ENCODE peak calls at places on chromosomes 1 and 21, in six cellular contexts. One of them, this sample, is unnamed.
A peak's percentile ranks its signal among the peaks of the same experiment; 100 is the strongest.

GRCh38 chr21:41876928-41877652 is 2.1 kb downstream of the PRDM15 start:
- DNase-seq in Peyer's patch: no peak
- DNase-seq in transverse colon: no peak
- DNase-seq in vagina: no peak
- DNase-seq in IMR-90: no peak
- DNase-seq in esophagus muscularis mucosa: no peak
- DNase-seq in this sample: no peak

GRCh38 chr1:208192989-208193388 is 51.2 kb downstream of the PLXNA2 start:
- DNase-seq in IMR-90: peak; percentile 47
- DNase-seq in esophagus muscularis mucosa: no peak
- DNase-seq in transverse colon: no peak
- DNase-seq in Peyer's patch: no peak
- DNase-seq in vagina: no peak
- DNase-seq in this sample: peak; percentile 70

GRCh38 chr1:26021647-26022403 is at the start of gene EXTL1:
- DNase-seq in Peyer's patch: no peak
- DNase-seq in transverse colon: no peak
- DNase-seq in vagina: no peak
- DNase-seq in esophagus muscularis mucosa: no peak
- DNase-seq in IMR-90: peak; percentile 63
- DNase-seq in this sample: peak; percentile 42

GRCh38 chr1:156711011-156711817 is 5.8 kb upstream of the CRABP2 start:
- DNase-seq in Peyer's patch: no peak
- DNase-seq in IMR-90: no peak
- DNase-seq in transverse colon: no peak
- DNase-seq in vagina: no peak
- DNase-seq in esophagus muscularis mucosa: no peak
- DNase-seq in this sample: peak; percentile 71

GRCh38 chr1:35894183-35894582 is 11.2 kb downstream of the AGO1 start:
- DNase-seq in esophagus muscularis mucosa: no peak
- DNase-seq in vagina: no peak
- DNase-seq in Peyer's patch: no peak
- DNase-seq in transverse colon: no peak
- DNase-seq in IMR-90: peak; percentile 52
- DNase-seq in this sample: no peak

GRCh38 chr1:117142200-117142599 is 20.7 kb upstream of the TRIM45 start:
- DNase-seq in vagina: no peak
- DNase-seq in transverse colon: no peak
- DNase-seq in IMR-90: peak; percentile 94
- DNase-seq in esophagus muscularis mucosa: no peak
- DNase-seq in Peyer's patch: no peak
- DNase-seq in this sample: no peak

GRCh38 chr1:174953657-174954435 is 45.9 kb upstream of the CACYBP start:
- DNase-seq in IMR-90: no peak
- DNase-seq in Peyer's patch: no peak
- DNase-seq in esophagus muscularis mucosa: no peak
- DNase-seq in vagina: no peak
- DNase-seq in transverse colon: peak; percentile 57
- DNase-seq in this sample: no peak

GRCh38 chr1:3881191-3881475 is 18.9 kb downstream of the C1orf174 start:
- DNase-seq in vagina: no peak
- DNase-seq in esophagus muscularis mucosa: no peak
- DNase-seq in IMR-90: no peak
- DNase-seq in Peyer's patch: peak; percentile 39
- DNase-seq in transverse colon: no peak
- DNase-seq in this sample: no peak

GRCh38 chr1:43990271-43991199 is 864 bp upstream of the CCDC24 start:
- DNase-seq in esophagus muscularis mucosa: no peak
- DNase-seq in Peyer's patch: no peak
- DNase-seq in transverse colon: no peak
- DNase-seq in vagina: no peak
- DNase-seq in IMR-90: no peak
- DNase-seq in this sample: no peak

GRCh38 chr1:234149217-234149616 is 224.0 kb upstream of the COA6 start:
- DNase-seq in Peyer's patch: no peak
- DNase-seq in vagina: no peak
- DNase-seq in esophagus muscularis mucosa: no peak
- DNase-seq in IMR-90: peak; percentile 75
- DNase-seq in transverse colon: no peak
- DNase-seq in this sample: no peak
- H3K27ac ChIP-seq in Peyer's patch: no peak overlapping the region
- H3K27ac ChIP-seq in vagina: no peak overlapping the region
- H3K27ac ChIP-seq in esophagus muscularis mucosa: no peak overlapping the region
- H3K27ac ChIP-seq in IMR-90: peak overlapping the region; percentile 48
- H3K27ac ChIP-seq in transverse colon: no peak overlapping the region
- H3K27ac ChIP-seq in this sample: no peak overlapping the region

GRCh38 chr1:205775015-205775716 is at the start of gene RAB29:
- DNase-seq in IMR-90: peak; percentile 77
- DNase-seq in esophagus muscularis mucosa: peak; percentile 93
- DNase-seq in vagina: no peak
- DNase-seq in transverse colon: peak; percentile 82
- DNase-seq in Peyer's patch: peak; percentile 79
- DNase-seq in this sample: peak; percentile 83
- TF ChIP-seq POLR2A in IMR-90: no peak
- TF ChIP-seq POLR2A in esophagus muscularis mucosa: peak; percentile 50
- TF ChIP-seq POLR2A in vagina: no peak
- TF ChIP-seq POLR2A in transverse colon: peak; percentile 25
- TF ChIP-seq POLR2A in Peyer's patch: no peak
- TF ChIP-seq POLR2A in this sample: peak; percentile 38

GRCh38 chr1:27332536-27333281 is 9.1 kb upstream of the SYTL1 start:
- DNase-seq in vagina: no peak
- DNase-seq in Peyer's patch: no peak
- DNase-seq in transverse colon: peak; percentile 39
- DNase-seq in esophagus muscularis mucosa: no peak
- DNase-seq in IMR-90: peak; percentile 16
- DNase-seq in this sample: peak; percentile 36
- H3K36me3 ChIP-seq in vagina: peaks cover 59% of the 10 kb centered on the region
- H3K36me3 ChIP-seq in Peyer's patch: no peaks in the 10 kb centered on the region
- H3K36me3 ChIP-seq in transverse colon: no peaks in the 10 kb centered on the region
- H3K36me3 ChIP-seq in esophagus muscularis mucosa: peaks cover 95% of the 10 kb centered on the region
- H3K36me3 ChIP-seq in IMR-90: peaks cover 53% of the 10 kb centered on the region
- H3K36me3 ChIP-seq in this sample: no peaks in the 10 kb centered on the region

DNA sequence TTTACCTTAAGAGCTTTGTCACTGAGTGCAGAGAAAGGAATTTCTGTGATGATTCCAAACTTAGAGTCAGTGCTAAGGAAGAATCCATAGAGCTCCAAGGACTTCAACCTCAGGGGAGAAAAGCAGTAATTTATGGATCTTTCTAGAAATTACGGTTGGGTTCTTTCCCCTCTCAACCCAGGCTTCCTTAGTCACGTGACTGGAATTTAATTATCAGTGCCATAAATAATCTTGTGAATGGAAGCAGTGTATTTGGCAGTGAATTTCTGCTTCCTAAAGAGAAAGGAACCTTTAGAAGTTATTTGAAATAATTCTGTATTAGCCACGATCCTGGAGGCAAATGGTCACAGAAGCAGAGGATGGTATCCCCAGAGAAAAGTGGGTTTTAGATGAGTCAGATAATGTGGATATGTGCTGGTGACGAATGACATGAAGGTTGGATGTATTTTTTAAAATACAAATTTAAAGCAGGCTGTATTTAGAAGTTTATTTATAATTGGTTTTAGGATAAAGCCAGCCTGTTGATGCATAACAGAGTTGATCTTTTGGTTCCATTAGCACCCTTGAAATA is 89.6 kb downstream of the NFIA start:
- DNase-seq in transverse colon: no peak
- DNase-seq in vagina: no peak
- DNase-seq in esophagus muscularis mucosa: no peak
- DNase-seq in Peyer's patch: no peak
- DNase-seq in IMR-90: no peak
- DNase-seq in this sample: no peak
- H3K27ac ChIP-seq in transverse colon: peak overlapping the region; percentile 43
- H3K27ac ChIP-seq in vagina: no peak overlapping the region
- H3K27ac ChIP-seq in esophagus muscularis mucosa: peak overlapping the region; percentile 63
- H3K27ac ChIP-seq in Peyer's patch: no peak overlapping the region
- H3K27ac ChIP-seq in IMR-90: no peak overlapping the region
- H3K27ac ChIP-seq in this sample: peak overlapping the region; percentile 47

GRCh38 chr1:154936416-154937050 is at the start of gene PMVK:
- DNase-seq in transverse colon: peak; percentile 97
- DNase-seq in vagina: no peak
- DNase-seq in IMR-90: peak; percentile 95
- DNase-seq in Peyer's patch: peak; percentile 96
- DNase-seq in esophagus muscularis mucosa: peak; percentile 99
- DNase-seq in this sample: peak; percentile 93
- TF ChIP-seq POLR2A in transverse colon: peak; percentile 81
- TF ChIP-seq POLR2A in vagina: peak; percentile 9
- TF ChIP-seq POLR2A in IMR-90: peak; percentile 64
- TF ChIP-seq POLR2A in Peyer's patch: peak; percentile 50
- TF ChIP-seq POLR2A in esophagus muscularis mucosa: no peak
- TF ChIP-seq POLR2A in this sample: peak; percentile 69

GRCh38 chr1:226292874-226293552 is 16.0 kb downstream of the LIN9 start:
- DNase-seq in IMR-90: peak; percentile 11
- DNase-seq in transverse colon: no peak
- DNase-seq in esophagus muscularis mucosa: no peak
- DNase-seq in vagina: no peak
- DNase-seq in Peyer's patch: no peak
- DNase-seq in this sample: no peak

GRCh38 chr1:226293553-226293920 is 15.4 kb downstream of the LIN9 start:
- DNase-seq in IMR-90: no peak
- DNase-seq in Peyer's patch: no peak
- DNase-seq in esophagus muscularis mucosa: no peak
- DNase-seq in vagina: no peak
- DNase-seq in transverse colon: peak; percentile 43
- DNase-seq in this sample: no peak

GRCh38 chr1:226287587-226287986 is 21.4 kb downstream of the LIN9 start:
- DNase-seq in esophagus muscularis mucosa: no peak
- DNase-seq in transverse colon: no peak
- DNase-seq in Peyer's patch: no peak
- DNase-seq in vagina: no peak
- DNase-seq in IMR-90: no peak
- DNase-seq in this sample: no peak
- H3K36me3 ChIP-seq in esophagus muscularis mucosa: peaks cover 16% of the 10 kb centered on the region
- H3K36me3 ChIP-seq in transverse colon: no peaks in the 10 kb centered on the region
- H3K36me3 ChIP-seq in Peyer's patch: no peaks in the 10 kb centered on the region
- H3K36me3 ChIP-seq in vagina: peaks cover 5% of the 10 kb centered on the region
- H3K36me3 ChIP-seq in IMR-90: no peaks in the 10 kb centered on the region
- H3K36me3 ChIP-seq in this sample: no peaks in the 10 kb centered on the region

DNA sequence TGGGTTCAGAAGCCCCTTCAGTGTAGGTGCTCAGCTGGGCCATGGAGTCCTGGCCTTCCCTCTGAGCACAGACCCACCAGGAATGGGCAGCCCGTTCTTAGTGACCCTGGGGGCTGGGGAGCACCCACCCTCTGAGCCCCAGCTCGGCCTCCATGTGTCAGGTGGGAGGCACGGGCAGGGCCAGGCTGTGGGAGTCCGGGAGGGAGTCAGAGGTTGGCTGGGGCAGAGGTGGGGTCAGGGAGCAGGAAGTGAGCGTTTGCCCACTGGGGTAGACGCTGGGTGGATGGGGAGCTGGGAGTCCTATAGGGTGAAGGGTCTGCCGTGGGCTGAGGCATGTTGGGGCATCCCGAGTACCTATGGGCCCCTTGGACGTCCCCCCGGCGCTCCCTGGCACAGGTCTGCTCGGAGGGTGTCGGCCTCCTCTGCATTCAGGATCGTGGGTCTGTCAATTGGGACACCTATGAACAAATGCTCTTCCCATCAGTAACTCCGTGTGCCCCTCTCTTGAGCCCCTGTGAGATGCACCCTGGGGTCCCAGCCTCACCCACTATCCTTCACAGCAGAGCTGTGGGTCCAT is 30.5 kb downstream of the COL18A1 start:
- DNase-seq in Peyer's patch: no peak
- DNase-seq in IMR-90: no peak
- DNase-seq in esophagus muscularis mucosa: no peak
- DNase-seq in transverse colon: no peak
- DNase-seq in vagina: no peak
- DNase-seq in this sample: no peak
- H3K27ac ChIP-seq in Peyer's patch: peak overlapping the region; percentile 14
- H3K27ac ChIP-seq in IMR-90: no peak overlapping the region
- H3K27ac ChIP-seq in esophagus muscularis mucosa: peak overlapping the region; percentile 43
- H3K27ac ChIP-seq in transverse colon: no peak overlapping the region
- H3K27ac ChIP-seq in vagina: peak overlapping the region; percentile 82
- H3K27ac ChIP-seq in this sample: no peak overlapping the region

GRCh38 chr1:207027221-207027777 is 5.3 kb downstream of the C1orf116 start:
- DNase-seq in IMR-90: peak; percentile 22
- DNase-seq in vagina: no peak
- DNase-seq in Peyer's patch: peak; percentile 86
- DNase-seq in esophagus muscularis mucosa: no peak
- DNase-seq in transverse colon: peak; percentile 82
- DNase-seq in this sample: no peak
- TF ChIP-seq POLR2A in IMR-90: no peak
- TF ChIP-seq POLR2A in vagina: no peak
- TF ChIP-seq POLR2A in Peyer's patch: peak; percentile 65
- TF ChIP-seq POLR2A in esophagus muscularis mucosa: no peak
- TF ChIP-seq POLR2A in transverse colon: peak; percentile 28
- TF ChIP-seq POLR2A in this sample: no peak

GRCh38 chr1:45339694-45340558 is at the start of the genes MUTYH and TOE1:
- DNase-seq in IMR-90: peak; percentile 86
- DNase-seq in esophagus muscularis mucosa: peak; percentile 96
- DNase-seq in transverse colon: peak; percentile 95
- DNase-seq in Peyer's patch: peak; percentile 96
- DNase-seq in vagina: no peak
- DNase-seq in this sample: peak; percentile 88
- H3K36me3 ChIP-seq in IMR-90: peaks cover 30% of the 10 kb centered on the region
- H3K36me3 ChIP-seq in esophagus muscularis mucosa: peaks cover 33% of the 10 kb centered on the region
- H3K36me3 ChIP-seq in transverse colon: no peaks in the 10 kb centered on the region
- H3K36me3 ChIP-seq in Peyer's patch: no peaks in the 10 kb centered on the region
- H3K36me3 ChIP-seq in vagina: peaks cover 29% of the 10 kb centered on the region
- H3K36me3 ChIP-seq in this sample: no peaks in the 10 kb centered on the region

This sample was measured in uterus.